ENCODE peak calls at places on chromosomes 11 and 22, in nine cellular contexts. U is pancreas, Q is upper lobe of left lung, E is heart right ventricle, H is RWPE2, B is GM23338, N is psoas muscle, K is right lobe of liver, C is heart left ventricle. T is an unnamed sample.

GRCh38 chr11:16606784-16607674 is 131.4 kb upstream of the C11orf58 start:
- ATAC-seq in U (peak; percentile 25), B (peak; percentile 10), H (peak; percentile 46), C (peak; percentile 44), K (peak; percentile 36), Q (peak; percentile 51), N (peak; percentile 31), E (peak; percentile 43), T (no peak)

GRCh38 chr11:117824571-117825537 is at the start of gene FXYD2:
- ATAC-seq in U (peak; percentile 34), H (no peak), C (peak; percentile 65), K (peak; percentile 44), B (no peak), Q (peak; percentile 68), E (peak; percentile 64), N (no peak), T (peak; percentile 67)

GRCh38 chr22:22061085-22062077 is 78.8 kb upstream of the TOP3B start:
- ATAC-seq in U (peak; percentile 77), H (peak; percentile 90), C (peak; percentile 94), N (peak; percentile 52), Q (peak; percentile 94), K (peak; percentile 92), E (peak; percentile 92), B (no peak), T (peak; percentile 97)

GRCh38 chr11:102360681-102361080 is 13.7 kb downstream of the BIRC2 start:
- ATAC-seq in U (no peak), N (no peak), H (no peak), C (no peak), K (no peak), B (no peak), Q (no peak), E (no peak), T (no peak)

GRCh38 chr22:20128902-20129746 is 2.5 kb upstream of the ZDHHC8 start:
- ATAC-seq in E (no peak), H (peak; percentile 29), K (peak; percentile 63), N (no peak), B (peak; percentile 23), U (peak; percentile 28), Q (no peak), C (peak; percentile 4), T (no peak)

GRCh38 chr22:36360871-36361383 is 26.8 kb downstream of the MYH9 start:
- ATAC-seq in E (no peak), C (no peak), K (peak; percentile 4), B (peak; percentile 48), H (peak; percentile 1), U (peak; percentile 31), N (no peak), Q (no peak), T (no peak)

GRCh38 chr22:39985383-39986045 is 9.2 kb upstream of the FAM83F start:
- ATAC-seq in H (peak; percentile 73), K (no peak), U (no peak), E (no peak), C (no peak), B (no peak), N (no peak), Q (no peak), T (no peak)

GRCh38 chr22:23791737-23792645 is 5.2 kb downstream of the SMARCB1 start:
- ATAC-seq in H (no peak), N (no peak), Q (no peak), C (no peak), U (no peak), B (no peak), K (no peak), E (no peak), T (no peak)

GRCh38 chr11:64369440-64370135 is 10.6 kb downstream of the RPS6KA4 start:
- ATAC-seq in E (no peak), Q (no peak), N (no peak), H (no peak), K (no peak), C (no peak), B (peak; percentile 13), U (no peak), T (no peak)

GRCh38 chr22:43345761-43346261 is 2.6 kb upstream of the SCUBE1 start:
- ATAC-seq in N (no peak), H (no peak), K (peak; percentile 74), U (no peak), E (peak; percentile 18), B (no peak), Q (no peak), C (peak; percentile 29), T (no peak)

GRCh38 chr22:20811171-20811570 is 37.3 kb downstream of the SERPIND1 start:
- ATAC-seq in E (no peak), H (no peak), B (no peak), Q (no peak), N (no peak), K (no peak), C (no peak), U (no peak), T (no peak)

GRCh38 chr11:115161876-115162275 is 342.3 kb downstream of the CADM1 start:
- ATAC-seq in K (no peak), H (no peak), B (no peak), N (no peak), U (no peak), C (no peak), Q (no peak), E (no peak), T (no peak)

GRCh38 chr11:120548682-120549209 is 37.2 kb downstream of the GRIK4 start:
- ATAC-seq in N (no peak), H (no peak), B (no peak), K (no peak), E (no peak), U (no peak), C (no peak), Q (no peak), T (no peak)

DNA sequence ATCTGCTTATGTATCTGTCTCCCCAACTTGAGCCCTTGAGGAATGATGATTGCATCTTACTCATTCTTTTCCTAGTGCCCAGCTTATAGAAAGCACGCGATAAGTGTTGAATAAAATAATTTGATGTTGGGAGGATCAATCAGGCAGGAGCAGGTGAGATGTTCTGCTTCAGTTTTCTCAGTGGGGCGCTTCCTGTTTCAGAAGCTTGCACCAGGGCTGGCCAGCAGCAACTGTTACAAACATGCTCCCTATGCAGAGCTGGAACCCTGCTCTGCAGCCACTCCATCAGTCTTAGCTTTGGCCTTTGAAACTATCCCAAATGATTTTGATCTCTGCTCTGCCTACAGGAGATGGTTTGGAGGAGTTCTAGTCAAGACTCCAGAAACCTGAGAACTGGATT is 3.9 kb downstream of the ENDOD1 start:
- ATAC-seq in E (no peak), C (no peak), U (no peak), K (no peak), B (no peak), Q (no peak), H (no peak), N (no peak), T (no peak)
- H3K4me3 ChIP-seq in E (no peak overlapping the region), C (no peak overlapping the region), U (no peak overlapping the region), K (no peak overlapping the region), B (no peak overlapping the region), Q (no peak overlapping the region), H (no peak overlapping the region), N (no peak overlapping the region), T (no peak overlapping the region)

GRCh38 chr22:46763051-46763705 is 728 bp downstream of the TBC1D22A start:
- ATAC-seq in U (peak; percentile 5), K (peak; percentile 8), B (peak; percentile 10), H (no peak), N (peak; percentile 6), C (peak; percentile 69), Q (peak; percentile 72), E (peak; percentile 30), T (peak; percentile 62)

GRCh38 chr22:46761017-46761416 is 1.4 kb upstream of the TBC1D22A start:
- ATAC-seq in B (no peak), E (no peak), C (no peak), H (no peak), K (no peak), Q (no peak), N (no peak), U (no peak), T (no peak)

GRCh38 chr22:46764140-46764680 is 1.8 kb downstream of the TBC1D22A start:
- ATAC-seq in N (no peak), Q (no peak), B (no peak), H (no peak), U (no peak), C (no peak), E (no peak), K (no peak), T (no peak)

GRCh38 chr22:46761539-46762237 is 762 bp upstream of the TBC1D22A start:
- ATAC-seq in K (no peak), Q (no peak), N (no peak), E (no peak), B (peak; percentile 13), U (no peak), H (no peak), C (no peak), T (peak; percentile 16)

DNA sequence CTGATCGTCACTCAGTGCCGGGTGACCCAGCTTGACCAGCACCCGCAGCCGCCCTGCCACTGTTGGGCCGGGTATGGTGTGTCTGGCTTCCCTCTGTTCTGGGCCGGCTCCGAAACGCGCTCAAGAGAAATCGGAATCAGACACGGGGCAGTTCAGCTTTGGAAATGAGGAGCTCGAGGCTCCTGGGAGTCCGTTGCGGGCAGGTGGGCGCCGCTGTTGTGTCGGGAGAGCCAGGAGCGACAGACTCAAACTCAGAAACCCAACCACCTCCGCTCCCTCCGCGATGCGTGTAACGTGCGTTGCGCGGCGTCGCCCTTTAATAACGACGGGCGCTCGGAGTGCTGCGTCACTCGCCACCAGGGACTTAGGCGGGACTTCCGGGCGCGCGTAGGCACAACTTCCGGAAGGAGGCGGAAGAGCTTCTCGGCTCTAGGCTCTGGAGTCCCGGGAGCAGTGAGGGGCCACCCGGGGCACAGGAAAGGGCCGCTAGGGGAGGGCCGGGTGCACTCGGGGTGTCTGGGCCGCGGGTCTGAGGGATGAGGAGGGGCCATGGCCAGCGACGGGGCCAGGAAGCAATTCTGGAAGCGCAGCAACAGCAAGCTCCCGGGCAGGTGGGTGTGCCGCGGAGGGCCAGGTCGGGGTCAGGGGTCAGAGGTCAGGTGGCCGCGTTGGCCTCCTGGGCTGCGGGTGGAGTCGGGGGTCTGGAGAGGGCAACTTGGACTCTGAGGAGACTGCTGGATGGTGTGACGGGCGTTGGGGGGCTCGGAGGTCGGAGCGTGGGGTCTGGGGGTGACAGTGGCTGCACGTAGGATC is at the start of gene TBC1D22A:
- ATAC-seq in K (peak; percentile 90), U (peak; percentile 91), N (peak; percentile 96), H (peak; percentile 92), Q (peak; percentile 97), C (peak; percentile 96), B (peak; percentile 90), E (peak; percentile 96), T (peak; percentile 96)
- TF ChIP-seq CTCF in K (no peak), U (no peak), N (no peak), H (no peak), Q (peak; percentile 39), C (no peak), B (no peak), E (no peak), T (peak; percentile 21)

GRCh38 chr11:1263036-1263435 is 40.2 kb downstream of the MUC5B start:
- ATAC-seq in Q (no peak), E (peak; percentile 4), N (no peak), K (no peak), C (peak; percentile 8), U (no peak), H (no peak), B (peak; percentile 24), T (peak; percentile 5)
- H3K4me3 ChIP-seq in Q (peak overlapping the region; percentile 56), E (peak overlapping the region; percentile 55), N (peak overlapping the region; percentile 70), K (no peak overlapping the region), C (peak overlapping the region; percentile 22), U (no peak overlapping the region), H (peak overlapping the region; percentile 30), B (peak overlapping the region; percentile 46), T (peak overlapping the region; percentile 54)

DNA sequence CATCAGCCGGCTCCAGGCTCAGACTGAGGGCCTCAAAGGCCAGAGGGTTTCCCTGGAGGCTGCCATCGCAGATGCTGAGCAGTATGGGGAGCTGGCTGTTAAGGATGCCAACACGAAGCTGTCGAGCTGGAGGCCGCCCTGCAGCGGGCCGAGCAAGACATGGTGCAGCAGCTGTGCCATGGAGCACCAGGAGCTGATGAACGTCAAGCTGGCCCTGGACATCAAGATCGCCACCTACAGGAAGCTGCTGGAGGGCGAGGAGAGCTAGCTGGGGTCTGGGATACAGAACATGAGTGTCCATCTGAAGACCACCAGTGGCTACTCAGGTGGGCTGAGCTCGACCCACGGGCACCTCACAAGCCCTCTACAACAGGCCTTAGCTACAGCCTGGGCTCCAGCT is 4.0 kb upstream of the SCUBE2 start:
- ATAC-seq in H (no peak), U (no peak), K (no peak), Q (no peak), C (no peak), B (no peak), E (no peak), N (no peak), T (no peak)
- TF ChIP-seq CTCF in H (no peak), U (no peak), K (no peak), Q (no peak), C (peak; percentile 11), B (peak; percentile 45), E (peak; percentile 13), N (no peak), T (no peak)

T was measured in gastroesophageal sphincter.